ENCODE peak calls at places on chromosome 5, in ten cellular contexts. M is aorta; F is lower lobe of right lung; E is WERI-Rb-1; J is thoracic aorta; C is stimulated activated CD8-positive, alpha-beta memory T cell treated with anti-CD3 and anti-CD28 coated beads, Interleukin-4, amount 100 ng/mL, for 1 hour; U is substantia nigra; S is breast epithelium; I is KBM-7; R is NCI-H1930. O is an unnamed sample.
A peak's percentile ranks its signal among the peaks of the same experiment; 100 is the strongest.

GRCh38 chr5:94433393-94434149 is 184.8 kb downstream of the KIAA0825 start:
- DNase-seq in R (no peak), F (no peak), J (no peak), U (no peak), M (no peak), E (no peak), C (no peak), S (no peak), I (peak; percentile 30), O (no peak)

GRCh38 chr5:142915840-142916424 is 145.8 kb downstream of the ARHGAP26 start:
- DNase-seq in S (no peak), M (no peak), J (no peak), F (no peak), R (no peak), E (peak; percentile 78), U (no peak), I (peak; percentile 60), C (no peak), O (no peak)

GRCh38 chr5:170499621-170500020 is 4.2 kb upstream of the KCNIP1 start:
- DNase-seq in M (no peak), R (no peak), I (no peak), F (no peak), J (no peak), E (no peak), S (no peak), C (no peak), U (no peak), O (no peak)

GRCh38 chr5:74767579-74767913 is 497 bp downstream of the NSA2 start:
- DNase-seq in J (no peak), I (no peak), S (no peak), C (no peak), U (no peak), E (peak; percentile 12), F (no peak), M (no peak), R (no peak), O (no peak)

GRCh38 chr5:150286820-150287219 is 2.8 kb downstream of the CAMK2A start:
- DNase-seq in I (peak; percentile 35), E (peak; percentile 78), J (no peak), S (no peak), C (no peak), F (no peak), M (peak; percentile 62), U (no peak), R (no peak), O (no peak)

GRCh38 chr5:160188151-160188967 is 40.9 kb upstream of the FABP6 start:
- DNase-seq in U (no peak), J (no peak), S (no peak), C (no peak), M (peak; percentile 75), E (peak; percentile 94), F (peak; percentile 63), R (no peak), I (no peak), O (no peak)

GRCh38 chr5:133222521-133222920 is 170.7 kb downstream of the HSPA4 start:
- DNase-seq in R (no peak), F (no peak), E (no peak), C (no peak), M (no peak), J (no peak), I (no peak), S (peak; percentile 41), U (no peak), O (no peak)

GRCh38 chr5:110105692-110106091 is 416.0 kb downstream of the MAN2A1 start:
- DNase-seq in F (no peak), I (no peak), M (no peak), S (no peak), J (peak; percentile 48), E (no peak), R (no peak), C (no peak), U (no peak), O (no peak)

GRCh38 chr5:58530942-58531490 is 39.8 kb downstream of the GAPT start:
- DNase-seq in F (no peak), I (no peak), J (no peak), R (no peak), U (no peak), S (no peak), M (no peak), C (no peak), E (no peak), O (no peak)

O was measured in immature natural killer cell.